ENCODE peak calls at places on chromosomes 16 and 17, in eight cellular contexts. Z is hepatocyte, V is tibial artery, F is head of caudate nucleus, P is KBM-7, Q is A549, A is AG09319, T is ecto neural progenitor cell. W is an unnamed sample.

GRCh38 chr17:78144736-78145641 is 1.2 kb upstream of the C17orf99 start:
- DNase-seq in Z (no peak), V (no peak), F (no peak), P (no peak), Q (peak; percentile 44), A (no peak), T (peak; percentile 61), W (no peak)

GRCh38 chr17:36674278-36674650 is 72.9 kb downstream of the MRM1 start:
- DNase-seq in Z (no peak), V (no peak), F (no peak), P (no peak), Q (no peak), A (no peak), T (no peak), W (no peak)

GRCh38 chr16:72612271-72612670 is 435.7 kb downstream of the ZFHX3 start:
- DNase-seq in Z (peak; percentile 8), V (no peak), F (no peak), P (no peak), Q (no peak), A (no peak), T (no peak), W (no peak)

GRCh38 chr16:19948186-19949104 is 63.8 kb upstream of the GPRC5B start:
- DNase-seq in Z (no peak), V (no peak), F (no peak), P (no peak), Q (peak; percentile 19), A (no peak), T (no peak), W (no peak)

GRCh38 chr16:31354394-31355291 is at the start of gene ITGAX:
- DNase-seq in Z (peak; percentile 62), V (peak; percentile 56), F (no peak), P (peak; percentile 64), Q (peak; percentile 49), A (no peak), T (no peak), W (no peak)

GRCh38 chr17:42472709-42473521 is 14.2 kb downstream of the ATP6V0A1 start:
- DNase-seq in Z (peak; percentile 16), V (no peak), F (no peak), P (no peak), Q (peak; percentile 45), A (peak; percentile 60), T (no peak), W (no peak)

GRCh38 chr17:79939755-79940154 is 95.9 kb downstream of the TBC1D16 start:
- DNase-seq in Z (no peak), V (no peak), F (no peak), P (no peak), Q (no peak), A (no peak), T (no peak), W (no peak)

GRCh38 chr17:41347872-41348760 is 2.5 kb downstream of the KRT33A start:
- DNase-seq in Z (no peak), V (no peak), F (no peak), P (no peak), Q (no peak), A (no peak), T (no peak), W (no peak)

GRCh38 chr17:48804936-48805411 is 12.1 kb downstream of the TTLL6 start:
- DNase-seq in Z (peak; percentile 79), V (peak; percentile 38), F (peak; percentile 52), P (peak; percentile 70), Q (peak; percentile 78), A (no peak), T (peak; percentile 92), W (peak; percentile 63)

GRCh38 chr17:38562215-38562569 is 43.6 kb downstream of the SRCIN1 start:
- DNase-seq in Z (no peak), V (no peak), F (no peak), P (no peak), Q (no peak), A (no peak), T (no peak), W (no peak)

GRCh38 chr17:59254742-59255141 is 34.4 kb downstream of the GDPD1 start:
- DNase-seq in Z (no peak), V (no peak), F (no peak), P (no peak), Q (no peak), A (no peak), T (no peak), W (no peak)

GRCh38 chr17:57256708-57257112 is 387 bp downstream of the MSI2 start:
- DNase-seq in Z (peak; percentile 62), V (no peak), F (peak; percentile 29), P (no peak), Q (peak; percentile 33), A (no peak), T (no peak), W (no peak)

GRCh38 chr17:73722163-73722562 is 77.9 kb upstream of the SDK2 start:
- DNase-seq in Z (no peak), V (no peak), F (no peak), P (no peak), Q (no peak), A (no peak), T (no peak), W (no peak)